ENCODE peak calls at places on chromosomes 7 and 10, in seven cellular contexts. One of them, this sample, is unnamed.

GRCh38 chr7:137443616-137444015 is 100.1 kb upstream of the PTN start:
- DNase-seq in activated CD4-positive, alpha-beta T cell treated with anti-CD3 and anti-CD28 coated beads, Interleukin-2, amount 10 ng/mL, durations not matched to agents 7 days and 5 days: no peak
- DNase-seq in fibroblast of pulmonary artery: peak; percentile 50
- DNase-seq in activated T-cell treated with anti-CD3 and anti-CD28 coated beads, Interleukin-2, amount 50 U/mL, for 24 hours: no peak
- DNase-seq in LoVo: no peak
- DNase-seq in kidney glomerular epithelial cell: peak; percentile 12
- DNase-seq in GM13976: no peak
- DNase-seq in this sample: no peak

GRCh38 chr7:116674508-116675173 is 2.6 kb downstream of the MET start:
- DNase-seq in activated CD4-positive, alpha-beta T cell treated with anti-CD3 and anti-CD28 coated beads, Interleukin-2, amount 10 ng/mL, durations not matched to agents 7 days and 5 days: no peak
- DNase-seq in fibroblast of pulmonary artery: no peak
- DNase-seq in activated T-cell treated with anti-CD3 and anti-CD28 coated beads, Interleukin-2, amount 50 U/mL, for 24 hours: no peak
- DNase-seq in LoVo: no peak
- DNase-seq in kidney glomerular epithelial cell: peak; percentile 51
- DNase-seq in GM13976: no peak
- DNase-seq in this sample: peak; percentile 77

GRCh38 chr7:1666779-1667565 is 3.1 kb upstream of the ELFN1 start:
- DNase-seq in activated CD4-positive, alpha-beta T cell treated with anti-CD3 and anti-CD28 coated beads, Interleukin-2, amount 10 ng/mL, durations not matched to agents 7 days and 5 days: no peak
- DNase-seq in fibroblast of pulmonary artery: no peak
- DNase-seq in activated T-cell treated with anti-CD3 and anti-CD28 coated beads, Interleukin-2, amount 50 U/mL, for 24 hours: peak; percentile 45
- DNase-seq in LoVo: no peak
- DNase-seq in kidney glomerular epithelial cell: no peak
- DNase-seq in GM13976: peak; percentile 55
- DNase-seq in this sample: no peak

GRCh38 chr7:128251337-128251736 is 10.3 kb downstream of the LEP start:
- DNase-seq in activated CD4-positive, alpha-beta T cell treated with anti-CD3 and anti-CD28 coated beads, Interleukin-2, amount 10 ng/mL, durations not matched to agents 7 days and 5 days: no peak
- DNase-seq in fibroblast of pulmonary artery: no peak
- DNase-seq in activated T-cell treated with anti-CD3 and anti-CD28 coated beads, Interleukin-2, amount 50 U/mL, for 24 hours: no peak
- DNase-seq in LoVo: no peak
- DNase-seq in kidney glomerular epithelial cell: no peak
- DNase-seq in GM13976: no peak
- DNase-seq in this sample: no peak

GRCh38 chr10:19212590-19212989 is 164.0 kb downstream of the MALRD1 start:
- DNase-seq in activated CD4-positive, alpha-beta T cell treated with anti-CD3 and anti-CD28 coated beads, Interleukin-2, amount 10 ng/mL, durations not matched to agents 7 days and 5 days: no peak
- DNase-seq in fibroblast of pulmonary artery: no peak
- DNase-seq in activated T-cell treated with anti-CD3 and anti-CD28 coated beads, Interleukin-2, amount 50 U/mL, for 24 hours: no peak
- DNase-seq in LoVo: no peak
- DNase-seq in kidney glomerular epithelial cell: no peak
- DNase-seq in GM13976: no peak
- DNase-seq in this sample: no peak

GRCh38 chr7:50450691-50451051 is 521 bp upstream of the FIGNL1 start:
- DNase-seq in activated CD4-positive, alpha-beta T cell treated with anti-CD3 and anti-CD28 coated beads, Interleukin-2, amount 10 ng/mL, durations not matched to agents 7 days and 5 days: peak; percentile 15
- DNase-seq in fibroblast of pulmonary artery: no peak
- DNase-seq in activated T-cell treated with anti-CD3 and anti-CD28 coated beads, Interleukin-2, amount 50 U/mL, for 24 hours: peak; percentile 70
- DNase-seq in LoVo: no peak
- DNase-seq in kidney glomerular epithelial cell: no peak
- DNase-seq in GM13976: no peak
- DNase-seq in this sample: no peak

GRCh38 chr7:102463841-102464576 is 654 bp downstream of the ALKBH4 start:
- DNase-seq in activated CD4-positive, alpha-beta T cell treated with anti-CD3 and anti-CD28 coated beads, Interleukin-2, amount 10 ng/mL, durations not matched to agents 7 days and 5 days: no peak
- DNase-seq in fibroblast of pulmonary artery: no peak
- DNase-seq in activated T-cell treated with anti-CD3 and anti-CD28 coated beads, Interleukin-2, amount 50 U/mL, for 24 hours: no peak
- DNase-seq in LoVo: peak; percentile 17
- DNase-seq in kidney glomerular epithelial cell: peak; percentile 40
- DNase-seq in GM13976: no peak
- DNase-seq in this sample: no peak

GRCh38 chr10:131688304-131688703 is 212.5 kb upstream of the PPP2R2D start:
- DNase-seq in activated CD4-positive, alpha-beta T cell treated with anti-CD3 and anti-CD28 coated beads, Interleukin-2, amount 10 ng/mL, durations not matched to agents 7 days and 5 days: no peak
- DNase-seq in fibroblast of pulmonary artery: no peak
- DNase-seq in activated T-cell treated with anti-CD3 and anti-CD28 coated beads, Interleukin-2, amount 50 U/mL, for 24 hours: no peak
- DNase-seq in LoVo: no peak
- DNase-seq in kidney glomerular epithelial cell: no peak
- DNase-seq in GM13976: no peak
- DNase-seq in this sample: no peak

GRCh38 chr7:66202380-66202779 is 2.8 kb upstream of the TPST1 start:
- DNase-seq in activated CD4-positive, alpha-beta T cell treated with anti-CD3 and anti-CD28 coated beads, Interleukin-2, amount 10 ng/mL, durations not matched to agents 7 days and 5 days: no peak
- DNase-seq in fibroblast of pulmonary artery: no peak
- DNase-seq in activated T-cell treated with anti-CD3 and anti-CD28 coated beads, Interleukin-2, amount 50 U/mL, for 24 hours: no peak
- DNase-seq in LoVo: no peak
- DNase-seq in kidney glomerular epithelial cell: no peak
- DNase-seq in GM13976: no peak
- DNase-seq in this sample: no peak

GRCh38 chr10:48551796-48552591 is 52.9 kb downstream of the ARHGAP22 start:
- DNase-seq in activated CD4-positive, alpha-beta T cell treated with anti-CD3 and anti-CD28 coated beads, Interleukin-2, amount 10 ng/mL, durations not matched to agents 7 days and 5 days: peak; percentile 16
- DNase-seq in fibroblast of pulmonary artery: peak; percentile 77
- DNase-seq in activated T-cell treated with anti-CD3 and anti-CD28 coated beads, Interleukin-2, amount 50 U/mL, for 24 hours: no peak
- DNase-seq in LoVo: peak; percentile 22
- DNase-seq in kidney glomerular epithelial cell: peak; percentile 60
- DNase-seq in GM13976: peak; percentile 79
- DNase-seq in this sample: peak; percentile 47

GRCh38 chr7:91916068-91916440 is 24.6 kb upstream of the AKAP9 start:
- DNase-seq in activated CD4-positive, alpha-beta T cell treated with anti-CD3 and anti-CD28 coated beads, Interleukin-2, amount 10 ng/mL, durations not matched to agents 7 days and 5 days: no peak
- DNase-seq in fibroblast of pulmonary artery: no peak
- DNase-seq in activated T-cell treated with anti-CD3 and anti-CD28 coated beads, Interleukin-2, amount 50 U/mL, for 24 hours: no peak
- DNase-seq in LoVo: no peak
- DNase-seq in kidney glomerular epithelial cell: no peak
- DNase-seq in GM13976: no peak
- DNase-seq in this sample: no peak

GRCh38 chr7:46625032-46625431 is 704.0 kb upstream of the IGFBP3 start:
- DNase-seq in activated CD4-positive, alpha-beta T cell treated with anti-CD3 and anti-CD28 coated beads, Interleukin-2, amount 10 ng/mL, durations not matched to agents 7 days and 5 days: no peak
- DNase-seq in fibroblast of pulmonary artery: no peak
- DNase-seq in activated T-cell treated with anti-CD3 and anti-CD28 coated beads, Interleukin-2, amount 50 U/mL, for 24 hours: no peak
- DNase-seq in LoVo: no peak
- DNase-seq in kidney glomerular epithelial cell: no peak
- DNase-seq in GM13976: no peak
- DNase-seq in this sample: no peak

GRCh38 chr7:47371733-47372368 is 210.1 kb downstream of the TNS3 start:
- DNase-seq in activated CD4-positive, alpha-beta T cell treated with anti-CD3 and anti-CD28 coated beads, Interleukin-2, amount 10 ng/mL, durations not matched to agents 7 days and 5 days: no peak
- DNase-seq in fibroblast of pulmonary artery: peak; percentile 62
- DNase-seq in activated T-cell treated with anti-CD3 and anti-CD28 coated beads, Interleukin-2, amount 50 U/mL, for 24 hours: no peak
- DNase-seq in LoVo: peak; percentile 95
- DNase-seq in kidney glomerular epithelial cell: peak; percentile 86
- DNase-seq in GM13976: no peak
- DNase-seq in this sample: peak; percentile 65

GRCh38 chr10:72414642-72415041 is 59.9 kb upstream of the DNAJB12 start:
- DNase-seq in activated CD4-positive, alpha-beta T cell treated with anti-CD3 and anti-CD28 coated beads, Interleukin-2, amount 10 ng/mL, durations not matched to agents 7 days and 5 days: no peak
- DNase-seq in fibroblast of pulmonary artery: no peak
- DNase-seq in activated T-cell treated with anti-CD3 and anti-CD28 coated beads, Interleukin-2, amount 50 U/mL, for 24 hours: no peak
- DNase-seq in LoVo: no peak
- DNase-seq in kidney glomerular epithelial cell: no peak
- DNase-seq in GM13976: no peak
- DNase-seq in this sample: no peak

GRCh38 chr10:34116780-34117179 is 698.3 kb downstream of the PARD3 start:
- DNase-seq in activated CD4-positive, alpha-beta T cell treated with anti-CD3 and anti-CD28 coated beads, Interleukin-2, amount 10 ng/mL, durations not matched to agents 7 days and 5 days: no peak
- DNase-seq in fibroblast of pulmonary artery: no peak
- DNase-seq in activated T-cell treated with anti-CD3 and anti-CD28 coated beads, Interleukin-2, amount 50 U/mL, for 24 hours: no peak
- DNase-seq in LoVo: no peak
- DNase-seq in kidney glomerular epithelial cell: no peak
- DNase-seq in GM13976: no peak
- DNase-seq in this sample: no peak

GRCh38 chr7:128030999-128031681 is at the start of gene LRRC4:
- DNase-seq in activated CD4-positive, alpha-beta T cell treated with anti-CD3 and anti-CD28 coated beads, Interleukin-2, amount 10 ng/mL, durations not matched to agents 7 days and 5 days: peak; percentile 34
- DNase-seq in fibroblast of pulmonary artery: no peak
- DNase-seq in activated T-cell treated with anti-CD3 and anti-CD28 coated beads, Interleukin-2, amount 50 U/mL, for 24 hours: peak; percentile 55
- DNase-seq in LoVo: no peak
- DNase-seq in kidney glomerular epithelial cell: no peak
- DNase-seq in GM13976: peak; percentile 81
- DNase-seq in this sample: no peak

GRCh38 chr10:121722665-121723064 is 124.4 kb upstream of the FGFR2 start:
- DNase-seq in activated CD4-positive, alpha-beta T cell treated with anti-CD3 and anti-CD28 coated beads, Interleukin-2, amount 10 ng/mL, durations not matched to agents 7 days and 5 days: no peak
- DNase-seq in fibroblast of pulmonary artery: no peak
- DNase-seq in activated T-cell treated with anti-CD3 and anti-CD28 coated beads, Interleukin-2, amount 50 U/mL, for 24 hours: no peak
- DNase-seq in LoVo: no peak
- DNase-seq in kidney glomerular epithelial cell: no peak
- DNase-seq in GM13976: no peak
- DNase-seq in this sample: no peak

GRCh38 chr10:127908106-127908957 is 1.4 kb downstream of the PTPRE start:
- DNase-seq in activated CD4-positive, alpha-beta T cell treated with anti-CD3 and anti-CD28 coated beads, Interleukin-2, amount 10 ng/mL, durations not matched to agents 7 days and 5 days: no peak
- DNase-seq in fibroblast of pulmonary artery: peak; percentile 47
- DNase-seq in activated T-cell treated with anti-CD3 and anti-CD28 coated beads, Interleukin-2, amount 50 U/mL, for 24 hours: no peak
- DNase-seq in LoVo: no peak
- DNase-seq in kidney glomerular epithelial cell: peak; percentile 47
- DNase-seq in GM13976: no peak
- DNase-seq in this sample: peak; percentile 96

GRCh38 chr10:100646033-100646432 is 99.3 kb upstream of the PAX2 start:
- DNase-seq in activated CD4-positive, alpha-beta T cell treated with anti-CD3 and anti-CD28 coated beads, Interleukin-2, amount 10 ng/mL, durations not matched to agents 7 days and 5 days: no peak
- DNase-seq in fibroblast of pulmonary artery: no peak
- DNase-seq in activated T-cell treated with anti-CD3 and anti-CD28 coated beads, Interleukin-2, amount 50 U/mL, for 24 hours: no peak
- DNase-seq in LoVo: no peak
- DNase-seq in kidney glomerular epithelial cell: no peak
- DNase-seq in GM13976: no peak
- DNase-seq in this sample: no peak

GRCh38 chr10:45557275-45557905 is 115.2 kb downstream of the ZFAND4 start:
- DNase-seq in activated CD4-positive, alpha-beta T cell treated with anti-CD3 and anti-CD28 coated beads, Interleukin-2, amount 10 ng/mL, durations not matched to agents 7 days and 5 days: peak; percentile 38
- DNase-seq in fibroblast of pulmonary artery: peak; percentile 35
- DNase-seq in activated T-cell treated with anti-CD3 and anti-CD28 coated beads, Interleukin-2, amount 50 U/mL, for 24 hours: peak; percentile 37
- DNase-seq in LoVo: no peak
- DNase-seq in kidney glomerular epithelial cell: no peak
- DNase-seq in GM13976: no peak
- DNase-seq in this sample: no peak

GRCh38 chr7:68176974-68177373 is 1180.3 kb downstream of the TYW1 start:
- DNase-seq in activated CD4-positive, alpha-beta T cell treated with anti-CD3 and anti-CD28 coated beads, Interleukin-2, amount 10 ng/mL, durations not matched to agents 7 days and 5 days: no peak
- DNase-seq in fibroblast of pulmonary artery: peak; percentile 58
- DNase-seq in activated T-cell treated with anti-CD3 and anti-CD28 coated beads, Interleukin-2, amount 50 U/mL, for 24 hours: no peak
- DNase-seq in LoVo: peak; percentile 51
- DNase-seq in kidney glomerular epithelial cell: peak; percentile 80
- DNase-seq in GM13976: peak; percentile 36
- DNase-seq in this sample: peak; percentile 26

GRCh38 chr7:112886171-112886570 is 96.0 kb upstream of the TMEM168 start:
- DNase-seq in activated CD4-positive, alpha-beta T cell treated with anti-CD3 and anti-CD28 coated beads, Interleukin-2, amount 10 ng/mL, durations not matched to agents 7 days and 5 days: no peak
- DNase-seq in fibroblast of pulmonary artery: no peak
- DNase-seq in activated T-cell treated with anti-CD3 and anti-CD28 coated beads, Interleukin-2, amount 50 U/mL, for 24 hours: no peak
- DNase-seq in LoVo: no peak
- DNase-seq in kidney glomerular epithelial cell: no peak
- DNase-seq in GM13976: no peak
- DNase-seq in this sample: no peak

GRCh38 chr7:55641811-55642210 is 69.5 kb upstream of the VOPP1 start:
- DNase-seq in activated CD4-positive, alpha-beta T cell treated with anti-CD3 and anti-CD28 coated beads, Interleukin-2, amount 10 ng/mL, durations not matched to agents 7 days and 5 days: peak; percentile 30
- DNase-seq in fibroblast of pulmonary artery: no peak
- DNase-seq in activated T-cell treated with anti-CD3 and anti-CD28 coated beads, Interleukin-2, amount 50 U/mL, for 24 hours: no peak
- DNase-seq in LoVo: no peak
- DNase-seq in kidney glomerular epithelial cell: no peak
- DNase-seq in GM13976: peak; percentile 31
- DNase-seq in this sample: no peak

GRCh38 chr10:103273026-103273425 is 3.9 kb upstream of the INA start:
- DNase-seq in activated CD4-positive, alpha-beta T cell treated with anti-CD3 and anti-CD28 coated beads, Interleukin-2, amount 10 ng/mL, durations not matched to agents 7 days and 5 days: no peak
- DNase-seq in fibroblast of pulmonary artery: peak; percentile 93
- DNase-seq in activated T-cell treated with anti-CD3 and anti-CD28 coated beads, Interleukin-2, amount 50 U/mL, for 24 hours: no peak
- DNase-seq in LoVo: peak; percentile 74
- DNase-seq in kidney glomerular epithelial cell: peak; percentile 92
- DNase-seq in GM13976: no peak
- DNase-seq in this sample: peak; percentile 95

GRCh38 chr10:91672021-91672608 is 39.2 kb upstream of the PPP1R3C start:
- DNase-seq in activated CD4-positive, alpha-beta T cell treated with anti-CD3 and anti-CD28 coated beads, Interleukin-2, amount 10 ng/mL, durations not matched to agents 7 days and 5 days: no peak
- DNase-seq in fibroblast of pulmonary artery: peak; percentile 64
- DNase-seq in activated T-cell treated with anti-CD3 and anti-CD28 coated beads, Interleukin-2, amount 50 U/mL, for 24 hours: no peak
- DNase-seq in LoVo: no peak
- DNase-seq in kidney glomerular epithelial cell: no peak
- DNase-seq in GM13976: no peak
- DNase-seq in this sample: peak; percentile 24

GRCh38 chr7:1483079-1483478 is 21.1 kb downstream of the INTS1 start:
- DNase-seq in activated CD4-positive, alpha-beta T cell treated with anti-CD3 and anti-CD28 coated beads, Interleukin-2, amount 10 ng/mL, durations not matched to agents 7 days and 5 days: no peak
- DNase-seq in fibroblast of pulmonary artery: no peak
- DNase-seq in activated T-cell treated with anti-CD3 and anti-CD28 coated beads, Interleukin-2, amount 50 U/mL, for 24 hours: no peak
- DNase-seq in LoVo: no peak
- DNase-seq in kidney glomerular epithelial cell: no peak
- DNase-seq in GM13976: no peak
- DNase-seq in this sample: no peak

GRCh38 chr7:75054744-75055527 is 18.7 kb downstream of the RCC1L start:
- DNase-seq in activated CD4-positive, alpha-beta T cell treated with anti-CD3 and anti-CD28 coated beads, Interleukin-2, amount 10 ng/mL, durations not matched to agents 7 days and 5 days: no peak
- DNase-seq in fibroblast of pulmonary artery: peak; percentile 88
- DNase-seq in activated T-cell treated with anti-CD3 and anti-CD28 coated beads, Interleukin-2, amount 50 U/mL, for 24 hours: no peak
- DNase-seq in LoVo: no peak
- DNase-seq in kidney glomerular epithelial cell: peak; percentile 49
- DNase-seq in GM13976: no peak
- DNase-seq in this sample: no peak

GRCh38 chr7:45001138-45001694 is 1.2 kb downstream of the CCM2 start:
- DNase-seq in activated CD4-positive, alpha-beta T cell treated with anti-CD3 and anti-CD28 coated beads, Interleukin-2, amount 10 ng/mL, durations not matched to agents 7 days and 5 days: peak; percentile 69
- DNase-seq in fibroblast of pulmonary artery: no peak
- DNase-seq in activated T-cell treated with anti-CD3 and anti-CD28 coated beads, Interleukin-2, amount 50 U/mL, for 24 hours: peak; percentile 76
- DNase-seq in LoVo: no peak
- DNase-seq in kidney glomerular epithelial cell: peak; percentile 36
- DNase-seq in GM13976: no peak
- DNase-seq in this sample: peak; percentile 78

GRCh38 chr10:1159131-1160061 is 103.2 kb downstream of the WDR37 start:
- DNase-seq in activated CD4-positive, alpha-beta T cell treated with anti-CD3 and anti-CD28 coated beads, Interleukin-2, amount 10 ng/mL, durations not matched to agents 7 days and 5 days: no peak
- DNase-seq in fibroblast of pulmonary artery: peak; percentile 31
- DNase-seq in activated T-cell treated with anti-CD3 and anti-CD28 coated beads, Interleukin-2, amount 50 U/mL, for 24 hours: no peak
- DNase-seq in LoVo: no peak
- DNase-seq in kidney glomerular epithelial cell: no peak
- DNase-seq in GM13976: no peak
- DNase-seq in this sample: no peak

GRCh38 chr10:78414380-78414779 is 380.7 kb downstream of the RPS24 start:
- DNase-seq in activated CD4-positive, alpha-beta T cell treated with anti-CD3 and anti-CD28 coated beads, Interleukin-2, amount 10 ng/mL, durations not matched to agents 7 days and 5 days: no peak
- DNase-seq in fibroblast of pulmonary artery: no peak
- DNase-seq in activated T-cell treated with anti-CD3 and anti-CD28 coated beads, Interleukin-2, amount 50 U/mL, for 24 hours: no peak
- DNase-seq in LoVo: no peak
- DNase-seq in kidney glomerular epithelial cell: no peak
- DNase-seq in GM13976: no peak
- DNase-seq in this sample: no peak

GRCh38 chr10:102068216-102068615 is 3.1 kb downstream of the HPS6 start:
- DNase-seq in activated CD4-positive, alpha-beta T cell treated with anti-CD3 and anti-CD28 coated beads, Interleukin-2, amount 10 ng/mL, durations not matched to agents 7 days and 5 days: no peak
- DNase-seq in fibroblast of pulmonary artery: peak; percentile 44
- DNase-seq in activated T-cell treated with anti-CD3 and anti-CD28 coated beads, Interleukin-2, amount 50 U/mL, for 24 hours: no peak
- DNase-seq in LoVo: no peak
- DNase-seq in kidney glomerular epithelial cell: no peak
- DNase-seq in GM13976: no peak
- DNase-seq in this sample: no peak

GRCh38 chr7:33563010-33563409 is 342.3 kb upstream of the BMPER start:
- DNase-seq in activated CD4-positive, alpha-beta T cell treated with anti-CD3 and anti-CD28 coated beads, Interleukin-2, amount 10 ng/mL, durations not matched to agents 7 days and 5 days: no peak
- DNase-seq in fibroblast of pulmonary artery: no peak
- DNase-seq in activated T-cell treated with anti-CD3 and anti-CD28 coated beads, Interleukin-2, amount 50 U/mL, for 24 hours: no peak
- DNase-seq in LoVo: no peak
- DNase-seq in kidney glomerular epithelial cell: no peak
- DNase-seq in GM13976: no peak
- DNase-seq in this sample: no peak

GRCh38 chr7:1893025-1893424 is 222.9 kb downstream of the ELFN1 start:
- DNase-seq in activated CD4-positive, alpha-beta T cell treated with anti-CD3 and anti-CD28 coated beads, Interleukin-2, amount 10 ng/mL, durations not matched to agents 7 days and 5 days: no peak
- DNase-seq in fibroblast of pulmonary artery: no peak
- DNase-seq in activated T-cell treated with anti-CD3 and anti-CD28 coated beads, Interleukin-2, amount 50 U/mL, for 24 hours: no peak
- DNase-seq in LoVo: no peak
- DNase-seq in kidney glomerular epithelial cell: no peak
- DNase-seq in GM13976: no peak
- DNase-seq in this sample: no peak

GRCh38 chr7:41219276-41219675 is 483.6 kb downstream of the INHBA start:
- DNase-seq in activated CD4-positive, alpha-beta T cell treated with anti-CD3 and anti-CD28 coated beads, Interleukin-2, amount 10 ng/mL, durations not matched to agents 7 days and 5 days: no peak
- DNase-seq in fibroblast of pulmonary artery: peak; percentile 57
- DNase-seq in activated T-cell treated with anti-CD3 and anti-CD28 coated beads, Interleukin-2, amount 50 U/mL, for 24 hours: no peak
- DNase-seq in LoVo: no peak
- DNase-seq in kidney glomerular epithelial cell: peak; percentile 13
- DNase-seq in GM13976: no peak
- DNase-seq in this sample: no peak